ENCODE peak calls at places on chromosomes 1 and 21, in four cellular contexts. A is BJ; X is brain microvascular endothelial cell; W is activated naive CD8-positive, alpha-beta T cell treated with anti-CD3 and anti-CD28 coated beads for 36 hours. O is an unnamed sample.

GRCh38 chr1:91511386-91511785 is 10.7 kb downstream of the CDC7 start:
- DNase-seq in A (no peak), X (peak), W (no peak), O (no peak)

GRCh38 chr1:4010811-4011605 is 110.9 kb upstream of the C1orf174 start:
- DNase-seq in A (no peak), X (no peak), W (no peak), O (no peak)

GRCh38 chr1:48916121-48917069 is 139.7 kb upstream of the BEND5 start:
- DNase-seq in A (no peak), X (peak), W (no peak), O (no peak)

GRCh38 chr1:226100436-226101347 is 38.2 kb downstream of the H3-3A start:
- DNase-seq in A (no peak), X (peak), W (peak), O (no peak)

GRCh38 chr1:23791434-23792047 is 596 bp downstream of the LYPLA2 start:
- DNase-seq in A (no peak), X (no peak), W (peak), O (no peak)

GRCh38 chr1:100921110-100921706 is 25.3 kb downstream of the SLC30A7 start:
- DNase-seq in A (no peak), X (peak), W (no peak), O (peak)

GRCh38 chr1:86416343-86416742 is 7.6 kb upstream of the CLCA2 start:
- DNase-seq in A (no peak), X (no peak), W (no peak), O (no peak)

GRCh38 chr1:247300491-247301175 is 31.0 kb downstream of the ZNF496 start:
- DNase-seq in A (no peak), X (no peak), W (no peak), O (no peak)

GRCh38 chr21:42315296-42315891 is at the start of gene TFF3:
- DNase-seq in A (no peak), X (no peak), W (no peak), O (no peak)

GRCh38 chr1:3068400-3069361 is at the start of gene PRDM16:
- DNase-seq in A (no peak), X (peak), W (peak), O (peak)

GRCh38 chr1:160413716-160414115 is 13.4 kb downstream of the VANGL2 start:
- DNase-seq in A (no peak), X (no peak), W (no peak), O (no peak)

GRCh38 chr1:12229386-12229834 is 420 bp upstream of the VPS13D start:
- DNase-seq in A (no peak), X (no peak), W (no peak), O (no peak)

GRCh38 chr1:223713546-223714420 is 1.4 kb downstream of the CAPN2 start:
- DNase-seq in A (no peak), X (no peak), W (no peak), O (no peak)

GRCh38 chr1:183576537-183576936 is 13.7 kb downstream of the NCF2 start:
- DNase-seq in A (no peak), X (no peak), W (no peak), O (no peak)

GRCh38 chr1:230627767-230628166 is 14.5 kb upstream of the COG2 start:
- DNase-seq in A (no peak), X (no peak), W (no peak), O (no peak)

GRCh38 chr1:2985121-2985561 is 36.1 kb upstream of the ACTRT2 start:
- DNase-seq in A (no peak), X (no peak), W (no peak), O (no peak)

GRCh38 chr1:93522721-93523120 is 74.8 kb downstream of the FNBP1L start:
- DNase-seq in A (no peak), X (no peak), W (no peak), O (no peak)

GRCh38 chr21:35390013-35390776 is 341.1 kb upstream of the RUNX1 start:
- DNase-seq in A (no peak), X (peak), W (no peak), O (no peak)